ENCODE peak calls at places on chromosome 10, in seven cellular contexts. One of them, this sample, is unnamed. For H3K9me3, the result is how much of the 10 kb centered on the place peaks cover.

GRCh38 chr10:90451283-90451682 is 406.6 kb downstream of the HTR7 start:
- DNase-seq in mammary epithelial cell: peak
- DNase-seq in naive thymus-derived CD4-positive, alpha-beta T cell: no peak
- DNase-seq in IMR-90: no peak
- DNase-seq in spleen: no peak
- DNase-seq in transverse colon: no peak
- DNase-seq in ovary: no peak
- DNase-seq in this sample: no peak

GRCh38 chr10:96512524-96512991 is 1.2 kb downstream of the TLL2 start:
- DNase-seq in IMR-90: peak
- DNase-seq in naive thymus-derived CD4-positive, alpha-beta T cell: no peak
- DNase-seq in mammary epithelial cell: no peak
- DNase-seq in ovary: peak
- DNase-seq in transverse colon: peak
- DNase-seq in spleen: no peak
- DNase-seq in this sample: no peak

GRCh38 chr10:117778241-117778640 is 235.7 kb downstream of the EMX2 start:
- DNase-seq in spleen: no peak
- DNase-seq in ovary: no peak
- DNase-seq in IMR-90: no peak
- DNase-seq in naive thymus-derived CD4-positive, alpha-beta T cell: no peak
- DNase-seq in transverse colon: no peak
- DNase-seq in mammary epithelial cell: no peak
- DNase-seq in this sample: no peak

GRCh38 chr10:101219137-101219945 is 9.9 kb downstream of the LBX1 start:
- DNase-seq in naive thymus-derived CD4-positive, alpha-beta T cell: no peak
- DNase-seq in ovary: no peak
- DNase-seq in transverse colon: no peak
- DNase-seq in mammary epithelial cell: no peak
- DNase-seq in IMR-90: no peak
- DNase-seq in spleen: no peak
- DNase-seq in this sample: no peak

GRCh38 chr10:10897400-10897799 is 120.3 kb upstream of the CELF2 start:
- DNase-seq in naive thymus-derived CD4-positive, alpha-beta T cell: no peak
- DNase-seq in IMR-90: no peak
- DNase-seq in transverse colon: no peak
- DNase-seq in spleen: no peak
- DNase-seq in ovary: no peak
- DNase-seq in mammary epithelial cell: no peak
- DNase-seq in this sample: peak

GRCh38 chr10:78335691-78336401 is 302.2 kb downstream of the RPS24 start:
- DNase-seq in mammary epithelial cell: no peak
- DNase-seq in spleen: no peak
- DNase-seq in IMR-90: peak
- DNase-seq in ovary: no peak
- DNase-seq in naive thymus-derived CD4-positive, alpha-beta T cell: no peak
- DNase-seq in transverse colon: no peak
- DNase-seq in this sample: peak

GRCh38 chr10:3425713-3426112 is 253.1 kb upstream of the PITRM1 start:
- DNase-seq in mammary epithelial cell: no peak
- DNase-seq in IMR-90: no peak
- DNase-seq in ovary: no peak
- DNase-seq in naive thymus-derived CD4-positive, alpha-beta T cell: no peak
- DNase-seq in spleen: no peak
- DNase-seq in transverse colon: no peak
- DNase-seq in this sample: peak

GRCh38 chr10:98967601-98968000 is 268.1 kb downstream of the HPSE2 start:
- DNase-seq in IMR-90: peak
- DNase-seq in naive thymus-derived CD4-positive, alpha-beta T cell: no peak
- DNase-seq in mammary epithelial cell: no peak
- DNase-seq in ovary: no peak
- DNase-seq in transverse colon: no peak
- DNase-seq in spleen: no peak
- DNase-seq in this sample: no peak

GRCh38 chr10:119313645-119314044 is 106.3 kb downstream of the GRK5 start:
- DNase-seq in ovary: no peak
- DNase-seq in spleen: no peak
- DNase-seq in transverse colon: peak
- DNase-seq in IMR-90: no peak
- DNase-seq in mammary epithelial cell: no peak
- DNase-seq in naive thymus-derived CD4-positive, alpha-beta T cell: peak
- DNase-seq in this sample: no peak

GRCh38 chr10:64067009-64067606 is 545.9 kb downstream of the REEP3 start:
- DNase-seq in ovary: no peak
- DNase-seq in naive thymus-derived CD4-positive, alpha-beta T cell: no peak
- DNase-seq in IMR-90: no peak
- DNase-seq in spleen: no peak
- DNase-seq in mammary epithelial cell: no peak
- DNase-seq in transverse colon: no peak
- DNase-seq in this sample: no peak

GRCh38 chr10:50740351-50740688 is 584 bp downstream of the ASAH2B start:
- DNase-seq in mammary epithelial cell: peak
- DNase-seq in transverse colon: peak
- DNase-seq in ovary: no peak
- DNase-seq in naive thymus-derived CD4-positive, alpha-beta T cell: peak
- DNase-seq in spleen: peak
- DNase-seq in IMR-90: peak
- DNase-seq in this sample: peak

GRCh38 chr10:77667426-77668324 is 30.1 kb upstream of the KCNMA1 start:
- DNase-seq in spleen: no peak
- DNase-seq in ovary: no peak
- DNase-seq in transverse colon: no peak
- DNase-seq in naive thymus-derived CD4-positive, alpha-beta T cell: no peak
- DNase-seq in mammary epithelial cell: no peak
- DNase-seq in IMR-90: no peak
- DNase-seq in this sample: no peak

GRCh38 chr10:106027240-106027639 is 1137.3 kb downstream of the SORCS1 start:
- DNase-seq in ovary: no peak
- DNase-seq in IMR-90: no peak
- DNase-seq in transverse colon: no peak
- DNase-seq in naive thymus-derived CD4-positive, alpha-beta T cell: no peak
- DNase-seq in spleen: no peak
- DNase-seq in mammary epithelial cell: no peak
- DNase-seq in this sample: no peak

GRCh38 chr10:106038246-106038645 is 1126.3 kb downstream of the SORCS1 start:
- DNase-seq in mammary epithelial cell: no peak
- DNase-seq in ovary: no peak
- DNase-seq in spleen: no peak
- DNase-seq in naive thymus-derived CD4-positive, alpha-beta T cell: no peak
- DNase-seq in transverse colon: no peak
- DNase-seq in IMR-90: no peak
- DNase-seq in this sample: no peak

DNA sequence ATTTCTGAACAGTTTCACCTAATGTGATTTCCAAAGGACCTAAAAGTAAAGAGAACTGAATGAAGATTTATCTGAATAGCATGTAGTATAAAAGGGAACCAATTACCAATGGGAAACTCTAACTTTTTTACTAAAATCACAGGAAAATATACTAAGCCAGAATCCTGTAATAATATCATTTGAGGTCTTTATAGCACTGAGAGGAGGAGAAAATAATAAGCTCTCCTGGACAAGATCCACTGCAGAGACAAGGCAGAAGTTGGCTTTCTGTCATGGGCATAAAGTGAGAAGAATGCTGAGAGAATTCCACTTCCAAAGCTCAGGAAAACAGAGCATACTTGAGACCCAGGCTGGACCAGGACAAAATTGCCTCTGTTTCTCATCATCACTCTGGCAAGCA is 1131.4 kb downstream of the SORCS1 start:
- DNase-seq in ovary: no peak
- DNase-seq in naive thymus-derived CD4-positive, alpha-beta T cell: no peak
- DNase-seq in IMR-90: no peak
- DNase-seq in spleen: no peak
- DNase-seq in transverse colon: no peak
- DNase-seq in mammary epithelial cell: no peak
- DNase-seq in this sample: no peak
- H3K9me3 ChIP-seq in ovary: under half
- H3K9me3 ChIP-seq in naive thymus-derived CD4-positive, alpha-beta T cell: under half
- H3K9me3 ChIP-seq in IMR-90: under half
- H3K9me3 ChIP-seq in spleen: under half
- H3K9me3 ChIP-seq in transverse colon: under half
- H3K9me3 ChIP-seq in mammary epithelial cell: under half
- H3K9me3 ChIP-seq in this sample: under half

DNA sequence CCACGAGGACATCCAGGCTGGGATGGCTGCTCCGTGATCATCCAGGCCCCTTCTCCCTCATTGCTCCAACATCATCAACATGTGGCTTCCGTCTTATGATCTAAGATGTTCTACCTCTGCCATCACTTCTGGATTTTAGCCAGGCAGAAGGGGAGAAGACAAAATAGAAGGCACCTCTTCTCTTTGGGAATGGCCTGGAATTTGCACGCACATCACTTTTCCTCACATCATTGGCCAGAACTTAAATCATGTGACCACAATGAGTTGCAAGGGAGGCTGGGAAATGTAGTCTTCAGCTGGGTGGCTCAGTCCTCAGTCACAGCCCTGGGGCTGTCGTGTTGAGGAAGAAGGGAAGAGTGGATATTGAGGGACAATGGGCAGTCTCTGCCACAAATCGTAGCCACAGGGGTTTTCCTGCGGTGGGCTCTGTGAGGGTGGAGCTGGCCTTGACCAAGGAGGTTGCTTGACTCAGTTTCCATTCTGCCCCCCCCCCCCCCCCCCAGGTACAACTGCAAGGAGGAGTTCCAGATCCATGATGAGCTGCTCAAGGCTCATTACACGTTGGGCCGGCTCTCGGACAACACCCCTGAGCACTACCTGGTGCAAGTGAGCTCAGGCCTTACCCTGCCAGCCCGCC is 50.3 kb downstream of the PALD1 start:
- DNase-seq in spleen: no peak
- DNase-seq in mammary epithelial cell: peak
- DNase-seq in ovary: no peak
- DNase-seq in naive thymus-derived CD4-positive, alpha-beta T cell: no peak
- DNase-seq in transverse colon: no peak
- DNase-seq in IMR-90: peak
- DNase-seq in this sample: peak
- H3K4me3 ChIP-seq in spleen: no peak
- H3K4me3 ChIP-seq in mammary epithelial cell: no peak
- H3K4me3 ChIP-seq in ovary: no peak
- H3K4me3 ChIP-seq in naive thymus-derived CD4-positive, alpha-beta T cell: no peak
- H3K4me3 ChIP-seq in transverse colon: no peak
- H3K4me3 ChIP-seq in IMR-90: no peak
- H3K4me3 ChIP-seq in this sample: no peak

GRCh38 chr10:131204406-131205152 is 106.9 kb downstream of the TCERG1L start:
- DNase-seq in naive thymus-derived CD4-positive, alpha-beta T cell: no peak
- DNase-seq in IMR-90: no peak
- DNase-seq in ovary: no peak
- DNase-seq in spleen: peak
- DNase-seq in transverse colon: no peak
- DNase-seq in mammary epithelial cell: no peak
- DNase-seq in this sample: no peak
- H3K9me3 ChIP-seq in naive thymus-derived CD4-positive, alpha-beta T cell: under half
- H3K9me3 ChIP-seq in IMR-90: half or more
- H3K9me3 ChIP-seq in ovary: under half
- H3K9me3 ChIP-seq in spleen: under half
- H3K9me3 ChIP-seq in transverse colon: under half
- H3K9me3 ChIP-seq in mammary epithelial cell: under half
- H3K9me3 ChIP-seq in this sample: under half

DNA sequence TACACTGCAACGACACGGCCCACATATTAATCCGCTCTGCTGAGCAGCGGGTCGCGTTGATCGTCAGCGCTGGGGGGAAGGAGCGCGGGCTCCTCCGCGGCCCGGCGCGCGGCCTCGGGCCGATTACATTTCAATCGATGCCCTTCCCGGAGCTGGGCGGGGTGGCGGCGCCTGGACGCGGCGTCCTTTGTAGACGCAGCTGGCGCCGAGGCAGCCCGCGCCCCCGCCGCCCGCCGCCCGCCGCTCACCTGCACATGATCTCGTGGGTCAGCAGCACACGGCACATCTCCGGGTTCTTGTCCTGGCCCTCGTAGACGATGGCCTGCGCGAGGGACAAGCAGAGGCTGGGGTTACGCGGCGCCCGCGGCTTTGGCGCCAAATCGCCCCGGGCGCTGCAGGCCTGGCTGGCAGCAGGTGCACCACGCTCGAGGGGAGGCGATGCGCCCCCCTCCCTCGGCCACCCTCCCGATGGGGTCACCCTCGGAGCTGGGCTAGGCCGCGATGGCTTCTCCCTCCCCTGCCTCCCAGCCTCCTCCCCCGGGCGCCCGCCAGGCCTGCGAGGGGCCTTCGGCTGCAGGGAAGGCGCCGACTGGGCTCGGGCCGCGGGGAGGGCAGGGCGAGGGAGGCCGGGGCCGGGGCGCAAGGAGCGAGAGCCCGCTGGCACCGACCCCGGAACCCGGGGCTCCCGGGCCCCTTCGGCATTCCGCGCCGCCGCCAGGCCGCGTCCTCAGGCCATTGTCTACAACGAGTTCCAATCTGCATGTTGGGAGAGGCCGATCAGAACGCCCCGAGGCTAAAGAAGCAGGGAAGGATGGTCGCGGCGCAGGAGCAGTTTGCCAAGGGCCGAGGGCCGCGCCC is 5.2 kb downstream of the EBF3 start:
- DNase-seq in transverse colon: no peak
- DNase-seq in mammary epithelial cell: no peak
- DNase-seq in IMR-90: no peak
- DNase-seq in spleen: peak
- DNase-seq in ovary: no peak
- DNase-seq in naive thymus-derived CD4-positive, alpha-beta T cell: no peak
- DNase-seq in this sample: no peak
- H3K4me3 ChIP-seq in transverse colon: no peak
- H3K4me3 ChIP-seq in mammary epithelial cell: no peak
- H3K4me3 ChIP-seq in IMR-90: no peak
- H3K4me3 ChIP-seq in spleen: peak
- H3K4me3 ChIP-seq in ovary: no peak
- H3K4me3 ChIP-seq in naive thymus-derived CD4-positive, alpha-beta T cell: no peak
- H3K4me3 ChIP-seq in this sample: no peak

GRCh38 chr10:131451407-131452015 is 140.0 kb upstream of the TCERG1L start:
- DNase-seq in naive thymus-derived CD4-positive, alpha-beta T cell: no peak
- DNase-seq in transverse colon: no peak
- DNase-seq in ovary: no peak
- DNase-seq in mammary epithelial cell: no peak
- DNase-seq in IMR-90: no peak
- DNase-seq in spleen: no peak
- DNase-seq in this sample: no peak
- H3K9me3 ChIP-seq in naive thymus-derived CD4-positive, alpha-beta T cell: under half
- H3K9me3 ChIP-seq in transverse colon: under half
- H3K9me3 ChIP-seq in ovary: under half
- H3K9me3 ChIP-seq in mammary epithelial cell: under half
- H3K9me3 ChIP-seq in IMR-90: under half
- H3K9me3 ChIP-seq in spleen: under half
- H3K9me3 ChIP-seq in this sample: under half

GRCh38 chr10:121848082-121848481 is 79.7 kb downstream of the ATE1 start:
- DNase-seq in transverse colon: no peak
- DNase-seq in naive thymus-derived CD4-positive, alpha-beta T cell: no peak
- DNase-seq in mammary epithelial cell: no peak
- DNase-seq in IMR-90: no peak
- DNase-seq in ovary: no peak
- DNase-seq in spleen: no peak
- DNase-seq in this sample: no peak

GRCh38 chr10:121843379-121843778 is 84.5 kb downstream of the ATE1 start:
- DNase-seq in naive thymus-derived CD4-positive, alpha-beta T cell: no peak
- DNase-seq in transverse colon: no peak
- DNase-seq in spleen: no peak
- DNase-seq in IMR-90: no peak
- DNase-seq in ovary: no peak
- DNase-seq in mammary epithelial cell: no peak
- DNase-seq in this sample: no peak

GRCh38 chr10:121844537-121844936 is 83.3 kb downstream of the ATE1 start:
- DNase-seq in IMR-90: no peak
- DNase-seq in mammary epithelial cell: no peak
- DNase-seq in spleen: no peak
- DNase-seq in ovary: no peak
- DNase-seq in transverse colon: no peak
- DNase-seq in naive thymus-derived CD4-positive, alpha-beta T cell: no peak
- DNase-seq in this sample: no peak

GRCh38 chr10:121846555-121846954 is 81.3 kb downstream of the ATE1 start:
- DNase-seq in mammary epithelial cell: no peak
- DNase-seq in spleen: no peak
- DNase-seq in transverse colon: no peak
- DNase-seq in IMR-90: no peak
- DNase-seq in naive thymus-derived CD4-positive, alpha-beta T cell: no peak
- DNase-seq in ovary: no peak
- DNase-seq in this sample: no peak

GRCh38 chr10:121845044-121845784 is 82.6 kb downstream of the ATE1 start:
- DNase-seq in mammary epithelial cell: no peak
- DNase-seq in transverse colon: no peak
- DNase-seq in spleen: no peak
- DNase-seq in IMR-90: no peak
- DNase-seq in naive thymus-derived CD4-positive, alpha-beta T cell: no peak
- DNase-seq in ovary: no peak
- DNase-seq in this sample: no peak
- H3K4me3 ChIP-seq in mammary epithelial cell: no peak
- H3K4me3 ChIP-seq in transverse colon: no peak
- H3K4me3 ChIP-seq in spleen: no peak
- H3K4me3 ChIP-seq in IMR-90: no peak
- H3K4me3 ChIP-seq in naive thymus-derived CD4-positive, alpha-beta T cell: no peak
- H3K4me3 ChIP-seq in ovary: no peak
- H3K4me3 ChIP-seq in this sample: no peak

This sample was measured in MG63.